ENCODE peak calls at places on chromosome 13, in four cellular contexts. M is lung, I is psoas muscle, Y is AG04450. T is an unnamed sample.

GRCh38 chr13:97385854-97386253 is 48.1 kb upstream of the RAP2A start:
- DNase-seq in I (no peak), Y (no peak), M (no peak), T (no peak)

GRCh38 chr13:23618341-23618740 is 48.1 kb downstream of the TNFRSF19 start:
- DNase-seq in M (no peak), Y (peak), I (no peak), T (no peak)

GRCh38 chr13:78649997-78650724 is 8.8 kb downstream of the OBI1 start:
- DNase-seq in Y (no peak), M (no peak), I (no peak), T (no peak)

GRCh38 chr13:22964245-22964966 is 216.4 kb upstream of the SGCG start:
- DNase-seq in I (no peak), M (no peak), Y (no peak), T (no peak)

GRCh38 chr13:26785845-26786630 is 25.5 kb upstream of the GPR12 start:
- DNase-seq in M (peak), I (peak), Y (no peak), T (peak)

GRCh38 chr13:60016229-60016628 is 147.5 kb downstream of the DIAPH3 start:
- DNase-seq in M (no peak), Y (no peak), I (no peak), T (no peak)

GRCh38 chr13:48400820-48401219 is 12.1 kb downstream of the LPAR6 start:
- DNase-seq in Y (no peak), I (no peak), M (no peak), T (no peak)

GRCh38 chr13:22665531-22665930 is 515.2 kb upstream of the SGCG start:
- DNase-seq in Y (no peak), I (no peak), M (no peak), T (no peak)

GRCh38 chr13:43835701-43836100 is 43.8 kb downstream of the CCDC122 start:
- DNase-seq in I (no peak), M (no peak), Y (no peak), T (no peak)

GRCh38 chr13:29441301-29441700 is 154.2 kb downstream of the SLC7A1 start:
- DNase-seq in I (no peak), Y (no peak), M (no peak), T (no peak)

GRCh38 chr13:23500858-23501257 is 67.4 kb upstream of the SACS start:
- DNase-seq in Y (peak), I (no peak), M (no peak), T (no peak)

GRCh38 chr13:107252428-107252827 is 684.5 kb upstream of the ARGLU1 start:
- DNase-seq in Y (no peak), M (no peak), I (no peak), T (no peak)

GRCh38 chr13:76822691-76823267 is 63.4 kb downstream of the KCTD12 start:
- DNase-seq in M (no peak), I (no peak), Y (no peak), T (no peak)

GRCh38 chr13:38763446-38764381 is 76.8 kb downstream of the FREM2 start:
- DNase-seq in I (no peak), Y (no peak), M (no peak), T (no peak)
- TF ChIP-seq CTCF in I (peak), Y (peak), M (peak), T (peak)

GRCh38 chr13:73174521-73175010 is 115.8 kb downstream of the KLF5 start:
- DNase-seq in Y (no peak), M (no peak), I (no peak), T (no peak)
- H3K27ac ChIP-seq in Y (no peak), M (no peak), I (no peak), T (no peak)

GRCh38 chr13:67238277-67238859 is 8.2 kb upstream of the PCDH9 start:
- DNase-seq in M (no peak), I (no peak), Y (no peak), T (no peak)
- TF ChIP-seq CTCF in M (peak), I (peak), Y (peak), T (peak)

GRCh38 chr13:33158271-33158670 is 127.3 kb downstream of the STARD13 start:
- DNase-seq in I (no peak), Y (no peak), M (no peak), T (no peak)
- H3K27ac ChIP-seq in I (no peak), Y (no peak), M (no peak), T (no peak)

GRCh38 chr13:112743451-112744305 is 53.8 kb downstream of the ATP11A start:
- DNase-seq in Y (no peak), M (no peak), I (no peak), T (no peak)

GRCh38 chr13:112741835-112742570 is 52.2 kb downstream of the ATP11A start:
- DNase-seq in I (no peak), M (no peak), Y (no peak), T (no peak)

GRCh38 chr13:112744306-112745021 is 54.6 kb downstream of the ATP11A start:
- DNase-seq in M (no peak), I (no peak), Y (no peak), T (no peak)

GRCh38 chr13:112741185-112741755 is 51.4 kb downstream of the ATP11A start:
- DNase-seq in M (no peak), Y (no peak), I (no peak), T (no peak)

DNA sequence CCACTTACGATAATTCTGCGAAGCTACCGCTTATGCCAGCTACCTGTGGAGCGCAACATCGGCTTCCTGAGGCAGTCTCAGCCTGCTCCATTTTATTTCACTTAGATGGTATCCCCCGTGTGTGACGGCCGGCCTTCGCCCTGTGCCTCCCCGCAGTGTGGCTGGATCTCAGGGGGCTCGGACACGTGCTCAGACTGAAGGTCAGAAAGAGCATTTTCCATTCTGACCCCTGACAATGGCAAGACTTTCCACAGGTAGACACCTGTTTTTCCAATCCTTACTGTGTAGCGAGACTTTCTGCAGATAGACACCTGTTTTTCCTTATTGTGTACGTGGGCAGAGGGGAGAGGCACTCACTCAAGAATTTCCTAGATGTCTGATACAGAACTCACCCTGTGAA is 52.7 kb downstream of the ATP11A start:
- DNase-seq in I (no peak), Y (no peak), M (no peak), T (no peak)
- TF ChIP-seq CTCF in I (no peak), Y (no peak), M (no peak), T (no peak)

DNA sequence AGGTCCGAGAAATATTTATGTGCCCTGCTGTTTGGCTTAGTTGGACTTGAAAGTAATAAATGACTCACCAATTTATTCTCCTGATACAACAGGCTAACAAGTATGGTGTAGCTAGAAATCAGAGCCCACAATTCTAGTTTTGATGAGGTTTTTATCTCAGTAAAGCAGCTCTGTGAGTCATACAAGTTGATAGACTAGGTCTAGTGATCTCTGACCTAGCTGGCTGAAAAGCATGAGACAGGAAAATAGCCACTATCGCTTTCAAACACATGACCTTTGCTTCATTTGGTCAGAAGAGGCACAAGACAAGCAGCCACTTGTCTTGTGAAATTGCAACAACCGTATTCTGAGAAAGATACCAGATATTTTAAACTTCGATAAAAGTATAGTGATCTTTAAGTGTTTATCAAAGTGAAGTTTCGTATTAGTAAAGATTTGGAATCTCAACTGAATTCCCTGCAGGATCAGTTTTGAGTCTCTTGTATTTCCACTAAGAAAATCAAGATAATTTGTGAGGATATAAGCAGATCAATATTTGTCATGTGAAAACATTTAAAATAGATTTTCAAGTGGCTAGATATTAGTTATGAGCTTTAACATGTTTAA is 126.7 kb downstream of the MAB21L1 start:
- DNase-seq in M (no peak), Y (no peak), I (no peak), T (no peak)
- H3K27ac ChIP-seq in M (no peak), Y (no peak), I (peak), T (no peak)

T was measured in sigmoid colon.